ENCODE peak calls at places on chromosomes 7 and 10, in seven cellular contexts. W, A, L, T, O, Q and H are unnamed samples.

GRCh38 chr7:143492799-143493568 is 15.3 kb downstream of the TAS2R41 start:
- DNase-seq in W (no peak), A (no peak), L (no peak), T (no peak), O (no peak), Q (no peak), H (no peak)

GRCh38 chr10:48655426-48656240 is 29.0 kb upstream of the WDFY4 start:
- DNase-seq in W (no peak), A (peak; percentile 92), L (peak; percentile 83), T (peak; percentile 92), O (no peak), Q (peak; percentile 92), H (peak; percentile 52)

GRCh38 chr7:101382937-101383336 is 20.3 kb downstream of the COL26A1 start:
- DNase-seq in W (no peak), A (no peak), L (no peak), T (no peak), O (no peak), Q (no peak), H (no peak)

GRCh38 chr10:5732141-5732540 is 47.5 kb downstream of the TASOR2 start:
- DNase-seq in W (no peak), A (no peak), L (peak; percentile 37), T (peak; percentile 68), O (no peak), Q (no peak), H (no peak)

GRCh38 chr10:114683593-114683992 is 25.5 kb upstream of the ABLIM1 start:
- DNase-seq in W (no peak), A (no peak), L (peak; percentile 25), T (no peak), O (no peak), Q (no peak), H (no peak)

GRCh38 chr7:48126037-48126436 is 37.0 kb downstream of the UPP1 start:
- DNase-seq in W (no peak), A (no peak), L (no peak), T (no peak), O (no peak), Q (no peak), H (no peak)

GRCh38 chr7:102845351-102845750 is 67.4 kb upstream of the LRRC17 start:
- DNase-seq in W (no peak), A (no peak), L (no peak), T (no peak), O (no peak), Q (no peak), H (no peak)

GRCh38 chr10:112360308-112361270 is 13.3 kb upstream of the ACSL5 start:
- DNase-seq in W (no peak), A (no peak), L (peak; percentile 38), T (peak; percentile 80), O (no peak), Q (peak; percentile 71), H (no peak)

GRCh38 chr10:26488344-26488743 is 50.2 kb downstream of the APBB1IP start:
- DNase-seq in W (no peak), A (no peak), L (no peak), T (no peak), O (no peak), Q (no peak), H (no peak)

GRCh38 chr7:112930787-112931186 is 140.6 kb upstream of the TMEM168 start:
- DNase-seq in W (no peak), A (no peak), L (no peak), T (no peak), O (no peak), Q (no peak), H (no peak)

GRCh38 chr7:151711906-151712771 is 164.8 kb downstream of the PRKAG2 start:
- DNase-seq in W (no peak), A (no peak), L (no peak), T (peak; percentile 32), O (no peak), Q (no peak), H (no peak)

GRCh38 chr10:79017882-79018550 is 50.8 kb upstream of the ZMIZ1 start:
- DNase-seq in W (no peak), A (peak; percentile 46), L (no peak), T (no peak), O (no peak), Q (no peak), H (no peak)

GRCh38 chr7:1397491-1398327 is 61.6 kb downstream of the MICALL2 start:
- DNase-seq in W (no peak), A (no peak), L (no peak), T (no peak), O (no peak), Q (no peak), H (no peak)

GRCh38 chr7:2950578-2950977 is 93.1 kb downstream of the CARD11 start:
- DNase-seq in W (no peak), A (no peak), L (no peak), T (no peak), O (no peak), Q (no peak), H (no peak)

GRCh38 chr10:30039567-30039966 is 19.8 kb downstream of the JCAD start:
- DNase-seq in W (no peak), A (no peak), L (peak; percentile 10), T (peak; percentile 15), O (no peak), Q (no peak), H (no peak)

GRCh38 chr7:27842094-27842493 is 102.1 kb downstream of the TAX1BP1 start:
- DNase-seq in W (peak; percentile 50), A (no peak), L (no peak), T (no peak), O (no peak), Q (no peak), H (no peak)

GRCh38 chr10:6071181-6072175 is 9.3 kb upstream of the IL2RA start:
- DNase-seq in W (no peak), A (peak; percentile 37), L (no peak), T (no peak), O (no peak), Q (no peak), H (no peak)

GRCh38 chr10:110811791-110812581 is 59.7 kb upstream of the PDCD4 start:
- DNase-seq in W (no peak), A (no peak), L (peak; percentile 40), T (peak; percentile 39), O (no peak), Q (peak; percentile 65), H (no peak)

GRCh38 chr10:32680803-32681557 is 235.0 kb downstream of the CCDC7 start:
- DNase-seq in W (peak; percentile 86), A (no peak), L (no peak), T (no peak), O (no peak), Q (no peak), H (no peak)

GRCh38 chr10:110013615-110014293 is 6.0 kb downstream of the ADD3 start:
- DNase-seq in W (peak; percentile 26), A (no peak), L (no peak), T (no peak), O (no peak), Q (no peak), H (no peak)

GRCh38 chr7:16804674-16805439 is at the start of gene AGR2:
- DNase-seq in W (no peak), A (no peak), L (no peak), T (no peak), O (no peak), Q (no peak), H (no peak)

GRCh38 chr10:128609460-128609859 is 483.2 kb upstream of the MKI67 start:
- DNase-seq in W (no peak), A (no peak), L (no peak), T (no peak), O (no peak), Q (no peak), H (no peak)

GRCh38 chr10:46304671-46305429 is 18.1 kb downstream of the ANTXRL start:
- DNase-seq in W (no peak), A (peak; percentile 54), L (no peak), T (no peak), O (no peak), Q (no peak), H (no peak)

GRCh38 chr10:70756710-70757360 is 28.3 kb downstream of the TBATA start:
- DNase-seq in W (no peak), A (no peak), L (no peak), T (no peak), O (no peak), Q (no peak), H (no peak)

GRCh38 chr10:104735036-104735435 is 93.9 kb downstream of the SORCS3 start:
- DNase-seq in W (peak; percentile 1), A (no peak), L (peak; percentile 40), T (no peak), O (no peak), Q (no peak), H (no peak)

GRCh38 chr7:92409357-92409756 is 37.9 kb upstream of the GATAD1 start:
- DNase-seq in W (no peak), A (no peak), L (no peak), T (no peak), O (no peak), Q (no peak), H (no peak)

GRCh38 chr10:18737236-18737635 is 78.0 kb downstream of the ARL5B start:
- DNase-seq in W (no peak), A (no peak), L (no peak), T (no peak), O (no peak), Q (no peak), H (no peak)

GRCh38 chr10:123180691-123181090 is 26.5 kb downstream of the BUB3 start:
- DNase-seq in W (no peak), A (no peak), L (no peak), T (no peak), O (no peak), Q (no peak), H (no peak)
- H3K9me3 ChIP-seq in W (peaks cover 18% of the 10 kb centered on the region), A (no peaks in the 10 kb centered on the region), L (peaks cover 36% of the 10 kb centered on the region), T (peaks cover 6% of the 10 kb centered on the region), O (no peaks in the 10 kb centered on the region), Q (no peaks in the 10 kb centered on the region), H (no peaks in the 10 kb centered on the region)

DNA sequence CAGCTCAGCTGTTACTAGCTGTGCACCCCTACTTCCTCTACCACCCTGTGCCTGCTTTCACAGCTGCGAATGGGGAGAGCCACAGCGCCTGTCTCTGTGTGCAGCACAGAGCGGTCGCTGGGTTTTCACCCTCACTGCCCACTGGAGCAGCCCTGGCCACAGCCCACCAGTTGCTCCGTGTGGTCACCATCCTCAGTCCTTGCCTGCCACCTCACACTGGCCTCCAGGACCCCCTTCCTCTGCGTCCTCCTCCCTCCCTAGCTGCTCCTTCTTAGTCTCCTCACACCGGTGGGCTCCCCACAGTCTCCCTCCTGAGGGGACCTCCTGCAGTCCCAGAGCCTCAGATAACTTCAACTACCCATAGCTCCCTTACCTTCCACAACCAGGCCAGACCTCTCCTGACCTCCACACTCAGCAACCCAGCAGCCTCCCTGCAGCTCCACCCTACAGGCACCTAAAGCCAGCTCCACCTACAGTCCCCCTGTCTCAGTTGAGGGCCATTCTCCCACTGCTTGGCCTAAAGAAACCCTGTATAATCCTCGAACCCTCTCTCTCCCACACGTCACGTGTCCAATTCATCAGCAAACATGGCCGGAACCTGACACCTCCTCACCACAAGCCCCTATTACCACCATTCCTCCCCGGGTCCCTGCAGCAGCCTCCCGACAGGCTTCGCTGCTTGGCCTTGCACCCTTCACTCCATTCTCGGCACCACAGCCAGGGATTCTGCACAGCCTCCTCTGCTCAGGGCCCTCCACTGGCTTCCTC is 28.0 kb downstream of the PLAC9 start:
- DNase-seq in W (no peak), A (no peak), L (no peak), T (no peak), O (no peak), Q (no peak), H (no peak)
- H3K4me1 ChIP-seq in W (peaks cover 40% of the 10 kb centered on the region), A (peaks cover 57% of the 10 kb centered on the region), L (peaks cover 88% of the 10 kb centered on the region), T (peaks cover 4% of the 10 kb centered on the region), O (no peaks in the 10 kb centered on the region), Q (peaks cover 40% of the 10 kb centered on the region), H (peaks cover 12% of the 10 kb centered on the region)

GRCh38 chr10:117551322-117552155 is 9.0 kb downstream of the EMX2 start:
- DNase-seq in W (no peak), A (peak; percentile 52), L (no peak), T (no peak), O (no peak), Q (no peak), H (no peak)
- H3K27me3 ChIP-seq in W (peaks cover 100% of the 10 kb centered on the region), A (peaks cover 61% of the 10 kb centered on the region), L (peaks cover 100% of the 10 kb centered on the region), T (peaks cover 89% of the 10 kb centered on the region), O (peaks cover 38% of the 10 kb centered on the region), Q (peaks cover 16% of the 10 kb centered on the region), H (no peaks in the 10 kb centered on the region)

GRCh38 chr7:268991-269390 is 21.0 kb upstream of the FOXL3 start:
- DNase-seq in W (no peak), A (no peak), L (no peak), T (peak; percentile 89), O (no peak), Q (no peak), H (no peak)
- H3K9me3 ChIP-seq in W (peaks cover 7% of the 10 kb centered on the region), A (no peaks in the 10 kb centered on the region), L (peaks cover 20% of the 10 kb centered on the region), T (peaks cover 8% of the 10 kb centered on the region), O (no peaks in the 10 kb centered on the region), Q (peaks cover 5% of the 10 kb centered on the region), H (no peaks in the 10 kb centered on the region)